ENCODE peak calls at places on chromosomes 2 and 18, in seven cellular contexts. Z, M, A, D, F, I and G are unnamed samples.

GRCh38 chr2:219521066-219521880 is 7.0 kb downstream of the ASIC4 start:
- DNase-seq in F (no peak), D (no peak), A (no peak), M (peak), Z (no peak), I (peak), G (peak)

GRCh38 chr18:63831080-63831788 is 56.0 kb downstream of the SERPINB7 start:
- DNase-seq in F (no peak), Z (no peak), D (no peak), A (no peak), I (peak), M (no peak), G (no peak)

GRCh38 chr18:76209597-76209996 is 285.4 kb downstream of the ZNF516 start:
- DNase-seq in F (no peak), A (no peak), Z (no peak), M (no peak), D (no peak), I (peak), G (peak)

GRCh38 chr18:68177807-68178702 is 536.9 kb downstream of the TMX3 start:
- DNase-seq in Z (no peak), D (no peak), F (no peak), M (no peak), A (peak), I (peak), G (peak)

GRCh38 chr2:129699781-129700573 is 279.5 kb upstream of the RAB6C start:
- DNase-seq in F (no peak), Z (no peak), A (no peak), D (no peak), I (no peak), M (no peak), G (no peak)

GRCh38 chr2:237861-238260 is 26.0 kb downstream of the SH3YL1 start:
- DNase-seq in D (no peak), F (no peak), Z (no peak), I (no peak), M (no peak), A (no peak), G (no peak)

GRCh38 chr2:150486539-150487484 is 655 bp downstream of the RND3 start:
- DNase-seq in I (peak), M (no peak), D (no peak), A (no peak), Z (peak), F (peak), G (peak)

GRCh38 chr2:237964578-237965404 is 2.0 kb upstream of the UBE2F start:
- DNase-seq in M (no peak), D (no peak), F (peak), I (peak), Z (no peak), A (no peak), G (peak)

GRCh38 chr2:149860276-149860921 is 272.8 kb upstream of the MMADHC start:
- DNase-seq in I (peak), Z (peak), F (peak), D (no peak), M (no peak), A (peak), G (peak)

GRCh38 chr2:217934321-217935131 is 68.3 kb downstream of the TNS1 start:
- DNase-seq in I (peak), F (peak), Z (peak), M (no peak), A (peak), D (no peak), G (peak)
- H3K4me3 ChIP-seq in I (no peak), F (no peak), Z (peak), M (peak), A (no peak), D (no peak), G (no peak)

GRCh38 chr2:138503087-138503442 is 1.5 kb downstream of the SPOPL start:
- DNase-seq in D (peak), Z (no peak), A (no peak), F (no peak), M (no peak), I (peak), G (no peak)

GRCh38 chr2:138501427-138502252 is at the start of gene SPOPL:
- DNase-seq in I (peak), M (peak), F (peak), D (peak), Z (peak), A (peak), G (peak)

GRCh38 chr2:138503652-138504051 is 2.1 kb downstream of the SPOPL start:
- DNase-seq in Z (no peak), M (no peak), I (peak), F (no peak), D (peak), A (no peak), G (no peak)

GRCh38 chr2:138504092-138504491 is 2.5 kb downstream of the SPOPL start:
- DNase-seq in F (no peak), M (no peak), D (no peak), Z (no peak), A (no peak), I (no peak), G (no peak)

DNA sequence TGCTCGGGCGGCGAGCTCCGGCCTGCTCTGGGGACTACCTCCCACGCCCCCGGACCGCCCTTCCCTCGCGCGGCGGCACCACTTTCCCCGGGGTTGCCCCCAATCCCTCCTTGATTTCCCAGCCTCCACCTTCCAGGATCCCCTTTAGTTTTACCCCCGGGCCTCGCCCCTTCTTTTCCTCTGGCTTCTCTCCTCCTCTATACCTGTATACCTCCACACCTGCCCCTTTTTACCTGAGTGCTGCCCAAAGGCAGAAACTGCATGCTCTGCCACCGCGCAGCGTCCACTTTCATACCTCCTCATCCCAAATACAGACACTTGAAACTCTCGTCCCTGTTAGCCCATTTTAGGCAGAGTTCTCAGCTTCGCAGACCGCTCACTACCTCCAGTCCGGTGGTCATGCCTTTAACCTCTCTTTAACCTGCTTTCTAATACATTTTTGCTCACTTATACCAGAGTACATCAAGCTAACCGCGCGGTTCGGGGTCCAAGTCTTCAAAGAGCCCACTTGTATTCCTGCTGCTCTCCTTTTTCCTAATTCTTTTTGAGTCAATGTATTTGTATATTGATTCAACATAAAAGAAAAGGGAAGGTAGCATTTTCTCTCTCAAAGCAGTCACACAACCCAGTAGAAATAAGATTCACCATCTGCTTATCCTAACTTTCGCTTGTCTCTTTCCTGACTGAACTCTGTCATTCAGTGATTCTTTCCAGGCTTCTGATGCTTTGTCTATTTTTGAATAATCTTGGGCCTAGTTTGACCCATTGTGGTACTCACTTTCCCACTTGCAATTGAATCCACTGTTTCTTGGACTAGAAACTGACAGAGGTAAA is 900 bp downstream of the SPOPL start:
- DNase-seq in D (peak), I (peak), M (no peak), Z (no peak), F (no peak), A (no peak), G (no peak)
- TF ChIP-seq CTCF in D (no peak), I (no peak), M (no peak), Z (no peak), F (no peak), A (no peak), G (no peak)

DNA sequence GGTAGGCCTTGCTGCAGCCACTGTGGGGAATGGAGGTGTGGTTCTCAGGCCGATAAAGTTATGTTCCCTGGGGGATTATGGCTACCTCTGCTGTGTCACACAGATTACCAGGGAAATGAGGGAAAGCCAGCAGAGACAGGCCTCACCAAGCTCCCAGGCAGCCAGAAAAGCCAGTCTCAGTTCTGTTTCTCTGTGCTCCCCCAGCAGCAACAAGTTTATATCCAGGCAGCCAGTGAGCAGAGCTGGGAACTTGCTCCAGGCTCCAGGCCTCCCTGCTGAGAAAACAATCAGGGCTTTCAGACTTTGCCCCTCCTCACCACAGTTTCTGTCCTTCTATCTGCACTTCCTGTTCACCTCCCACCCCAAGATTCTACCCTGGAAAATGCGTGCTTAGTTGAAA is 596.6 kb upstream of the GYPC start:
- DNase-seq in Z (no peak), D (no peak), F (no peak), A (no peak), M (no peak), I (no peak), G (no peak)
- H3K4me3 ChIP-seq in Z (no peak), D (no peak), F (no peak), A (no peak), M (no peak), I (no peak), G (no peak)

DNA sequence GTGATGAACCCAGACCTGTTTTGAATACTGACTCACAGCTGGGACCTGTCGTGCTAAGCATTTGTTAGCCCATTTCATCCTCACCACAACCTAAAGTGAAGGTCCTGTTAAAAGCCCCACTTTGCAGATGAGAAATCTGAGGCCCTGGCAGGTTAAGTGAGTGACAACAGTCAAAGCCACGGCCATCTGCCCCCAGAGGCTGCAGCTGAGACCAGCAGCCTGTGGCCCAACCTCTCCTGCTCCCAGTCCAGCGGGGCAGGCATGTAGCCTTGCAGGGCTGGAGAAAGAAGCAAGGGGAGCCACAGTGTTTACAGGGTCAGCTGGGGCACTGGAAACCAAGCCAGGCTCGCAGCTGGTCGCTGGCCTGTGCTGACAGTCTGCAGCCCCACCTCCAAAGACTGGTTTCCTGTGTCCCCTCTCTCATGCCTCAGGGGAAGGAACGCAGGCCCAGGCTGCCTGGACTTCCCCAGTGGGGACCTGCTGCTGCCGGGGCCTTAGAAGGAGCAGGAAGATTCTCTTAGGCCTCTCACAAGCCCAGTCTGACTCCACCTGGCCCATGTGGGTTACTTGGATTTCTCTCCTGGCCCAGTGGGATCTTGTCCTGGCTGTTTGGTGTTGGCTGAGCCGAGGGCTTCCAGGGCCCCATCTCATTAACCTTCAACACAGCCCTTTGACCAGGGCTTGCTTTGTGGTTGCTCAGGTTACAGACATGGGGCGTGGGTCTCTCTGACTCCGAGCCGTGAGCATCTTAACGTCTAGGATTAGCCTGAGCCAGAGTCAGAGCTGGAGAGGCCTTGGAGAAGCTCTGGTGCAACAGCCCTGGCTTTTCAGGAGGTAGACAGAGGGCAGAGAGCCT is 1.7 kb downstream of the INPP5D start:
- DNase-seq in F (no peak), I (peak), D (peak), M (peak), A (no peak), Z (peak), G (no peak)
- TF ChIP-seq CTCF in F (no peak), I (peak), D (peak), M (peak), A (no peak), Z (no peak), G (peak)